ENCODE peak calls at places on chromosomes 3 and 15, in four cellular contexts. One of them, this sample, is unnamed.

GRCh38 chr3:99865321-99865720 is 47.7 kb downstream of the CMSS1 start:
- DNase-seq in cardiac fibroblast: peak
- DNase-seq in A549: no peak
- DNase-seq in endothelial cell: no peak
- DNase-seq in this sample: no peak

GRCh38 chr3:4426782-4427344 is 40.2 kb downstream of the SUMF1 start:
- DNase-seq in A549: no peak
- DNase-seq in cardiac fibroblast: peak
- DNase-seq in endothelial cell: no peak
- DNase-seq in this sample: no peak

GRCh38 chr3:116445291-116445841 is at the start of gene LSAMP:
- DNase-seq in cardiac fibroblast: peak
- DNase-seq in A549: no peak
- DNase-seq in endothelial cell: peak
- DNase-seq in this sample: no peak

GRCh38 chr3:166453472-166453871 is 616.2 kb upstream of the BCHE start:
- DNase-seq in A549: peak
- DNase-seq in cardiac fibroblast: no peak
- DNase-seq in endothelial cell: no peak
- DNase-seq in this sample: no peak

GRCh38 chr3:133644768-133645167 is 17.0 kb downstream of the TOPBP1 start:
- DNase-seq in A549: peak
- DNase-seq in endothelial cell: no peak
- DNase-seq in cardiac fibroblast: peak
- DNase-seq in this sample: no peak

GRCh38 chr15:73329501-73330200 is 39.1 kb downstream of the HCN4 start:
- DNase-seq in endothelial cell: no peak
- DNase-seq in A549: no peak
- DNase-seq in cardiac fibroblast: no peak
- DNase-seq in this sample: no peak

GRCh38 chr15:41018534-41018933 is 65.3 kb downstream of the CHAC1 start:
- DNase-seq in endothelial cell: peak
- DNase-seq in cardiac fibroblast: peak
- DNase-seq in A549: no peak
- DNase-seq in this sample: no peak

GRCh38 chr15:85741021-85741421 is 53.7 kb downstream of the KLHL25 start:
- DNase-seq in endothelial cell: no peak
- DNase-seq in A549: no peak
- DNase-seq in cardiac fibroblast: no peak
- DNase-seq in this sample: peak

GRCh38 chr15:41512078-41512394 is 1.6 kb downstream of the LTK start:
- DNase-seq in A549: no peak
- DNase-seq in endothelial cell: peak
- DNase-seq in cardiac fibroblast: no peak
- DNase-seq in this sample: no peak

GRCh38 chr3:157330206-157330605 is 106.4 kb upstream of the PTX3 start:
- DNase-seq in cardiac fibroblast: peak
- DNase-seq in endothelial cell: no peak
- DNase-seq in A549: no peak
- DNase-seq in this sample: no peak

GRCh38 chr15:90004671-90005070 is 3.5 kb downstream of the ZNF710 start:
- DNase-seq in endothelial cell: no peak
- DNase-seq in A549: peak
- DNase-seq in cardiac fibroblast: peak
- DNase-seq in this sample: no peak

GRCh38 chr15:59345326-59345725 is 27.3 kb downstream of the MYO1E start:
- DNase-seq in A549: no peak
- DNase-seq in cardiac fibroblast: no peak
- DNase-seq in endothelial cell: no peak
- DNase-seq in this sample: no peak
- TF ChIP-seq CTCF in A549: no peak
- TF ChIP-seq CTCF in cardiac fibroblast: no peak
- TF ChIP-seq CTCF in endothelial cell: no peak
- TF ChIP-seq CTCF in this sample: no peak

DNA sequence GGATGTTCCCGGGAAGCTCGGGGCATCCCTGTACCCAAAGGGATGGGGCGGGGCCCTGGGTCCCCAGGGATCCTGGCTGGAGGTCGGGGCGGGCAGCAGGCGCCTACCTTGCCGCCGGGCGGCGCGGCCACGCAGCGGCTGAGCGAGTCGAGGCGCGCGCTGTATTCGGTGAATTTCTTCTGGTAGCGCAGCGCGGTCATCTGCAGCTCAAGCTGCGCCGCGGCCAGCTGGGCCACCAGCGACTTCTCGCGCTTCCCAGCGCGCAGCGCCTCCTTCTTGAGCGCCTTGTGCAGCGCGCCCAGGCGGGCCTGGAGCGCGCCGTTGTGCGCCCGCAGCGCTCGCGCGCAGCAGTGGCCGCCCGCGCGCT is 762 bp downstream of the PDZRN3 start:
- DNase-seq in A549: no peak
- DNase-seq in cardiac fibroblast: peak
- DNase-seq in endothelial cell: peak
- DNase-seq in this sample: peak
- TF ChIP-seq CTCF in A549: no peak
- TF ChIP-seq CTCF in cardiac fibroblast: no peak
- TF ChIP-seq CTCF in endothelial cell: no peak
- TF ChIP-seq CTCF in this sample: peak

GRCh38 chr3:39075910-39076309 is 24.1 kb downstream of the WDR48 start:
- DNase-seq in A549: no peak
- DNase-seq in endothelial cell: no peak
- DNase-seq in cardiac fibroblast: no peak
- DNase-seq in this sample: no peak

GRCh38 chr3:39082652-39083313 is 24.6 kb downstream of the GORASP1 start:
- DNase-seq in endothelial cell: no peak
- DNase-seq in A549: no peak
- DNase-seq in cardiac fibroblast: no peak
- DNase-seq in this sample: no peak

GRCh38 chr3:39079530-39079929 is 27.7 kb downstream of the WDR48 start:
- DNase-seq in endothelial cell: no peak
- DNase-seq in A549: no peak
- DNase-seq in cardiac fibroblast: no peak
- DNase-seq in this sample: no peak
- TF ChIP-seq CTCF in endothelial cell: no peak
- TF ChIP-seq CTCF in A549: peak
- TF ChIP-seq CTCF in cardiac fibroblast: no peak
- TF ChIP-seq CTCF in this sample: no peak

GRCh38 chr3:6994081-6994668 is 133.3 kb downstream of the GRM7 start:
- DNase-seq in cardiac fibroblast: peak
- DNase-seq in A549: no peak
- DNase-seq in endothelial cell: no peak
- DNase-seq in this sample: no peak
- TF ChIP-seq CTCF in cardiac fibroblast: no peak
- TF ChIP-seq CTCF in A549: no peak
- TF ChIP-seq CTCF in endothelial cell: no peak
- TF ChIP-seq CTCF in this sample: no peak

DNA sequence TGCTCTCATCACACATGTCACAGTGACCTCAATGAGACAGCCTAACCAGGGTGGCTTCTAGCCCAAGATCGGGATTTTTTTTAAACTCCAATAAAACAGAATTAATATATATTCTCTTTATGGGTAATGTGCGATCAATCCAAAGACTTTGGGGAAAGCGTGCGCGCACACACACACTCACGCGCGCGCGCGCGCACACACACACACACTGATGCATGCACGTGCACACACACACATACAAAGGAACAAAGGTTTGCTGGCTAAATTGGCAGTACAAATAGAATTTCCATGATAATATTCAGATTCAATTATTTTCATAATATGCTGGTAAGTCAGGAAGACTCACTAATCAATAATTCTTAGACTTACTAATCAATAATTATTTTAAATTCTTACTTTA is 19.3 kb downstream of the IL17RD start:
- DNase-seq in endothelial cell: no peak
- DNase-seq in A549: no peak
- DNase-seq in cardiac fibroblast: no peak
- DNase-seq in this sample: no peak
- TF ChIP-seq CTCF in endothelial cell: no peak
- TF ChIP-seq CTCF in A549: no peak
- TF ChIP-seq CTCF in cardiac fibroblast: no peak
- TF ChIP-seq CTCF in this sample: no peak

DNA sequence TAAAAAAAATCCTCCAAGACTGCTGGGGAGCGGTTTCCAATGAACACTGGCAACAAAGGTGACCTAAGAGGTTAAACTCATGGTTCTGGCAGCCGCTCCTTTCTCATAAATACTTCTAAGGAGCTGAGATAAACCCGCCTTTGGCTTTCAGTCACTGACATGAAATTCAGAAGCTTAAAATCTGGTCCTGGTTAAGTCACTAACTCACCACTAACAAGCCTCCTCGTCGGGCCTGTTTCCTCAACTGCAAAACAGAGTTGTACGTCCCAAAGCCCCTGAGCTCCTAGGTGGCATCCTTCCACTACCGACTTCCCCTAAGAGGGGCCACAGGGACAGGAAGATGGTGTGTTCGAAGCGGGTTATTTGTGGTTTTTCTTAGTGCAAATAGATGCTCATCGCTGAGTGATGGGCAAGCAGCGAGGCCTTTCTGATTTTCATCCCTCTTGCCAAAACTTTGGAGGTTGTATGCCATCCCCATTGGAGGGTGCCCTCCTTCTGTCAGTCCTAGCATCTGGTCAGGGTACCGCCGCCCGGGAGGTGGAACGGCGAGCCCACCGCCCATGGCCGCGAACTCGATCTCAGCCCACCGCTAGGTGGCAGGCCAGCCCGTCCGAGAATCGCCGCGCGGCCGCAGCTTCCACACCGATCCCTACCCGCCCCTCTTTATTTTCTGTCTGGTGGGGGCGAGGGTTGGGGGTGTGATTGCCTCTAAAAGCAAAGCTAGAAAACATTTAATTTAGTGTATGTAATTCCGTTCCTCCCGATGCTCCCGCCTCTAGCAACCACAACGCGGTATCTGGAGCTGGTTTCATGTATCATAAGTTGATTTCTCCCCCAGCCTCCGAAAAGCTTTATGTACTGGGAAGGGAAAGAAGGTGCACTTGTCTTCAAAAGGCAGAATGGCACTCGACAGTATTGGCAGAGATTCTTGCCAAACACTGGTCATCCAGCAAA is 4.5 kb downstream of the BCL6 start:
- DNase-seq in cardiac fibroblast: peak
- DNase-seq in endothelial cell: peak
- DNase-seq in A549: peak
- DNase-seq in this sample: peak
- TF ChIP-seq CTCF in cardiac fibroblast: peak
- TF ChIP-seq CTCF in endothelial cell: peak
- TF ChIP-seq CTCF in A549: peak
- TF ChIP-seq CTCF in this sample: peak

This sample was measured in osteocyte.